ENCODE peak calls at places on chromosomes 16 and 17, in four cellular contexts. B is psoas muscle, F is endothelial cell, O is heart right ventricle. T is an unnamed sample.

GRCh38 chr16:56880176-56880575 is 15.2 kb downstream of the SLC12A3 start:
- DNase-seq in B (no peak), F (no peak), O (no peak), T (no peak)

GRCh38 chr16:80347900-80348299 is 192.9 kb upstream of the DYNLRB2 start:
- DNase-seq in B (no peak), F (no peak), O (peak; percentile 32), T (peak; percentile 80)

GRCh38 chr16:89633064-89633631 is 19.7 kb downstream of the DPEP1 start:
- DNase-seq in B (no peak), F (no peak), O (no peak), T (no peak)

GRCh38 chr17:49637050-49637449 is 40.8 kb downstream of the SPOP start:
- DNase-seq in B (no peak), F (no peak), O (no peak), T (no peak)

GRCh38 chr17:51585514-51586104 is 325.3 kb downstream of the UTP18 start:
- DNase-seq in B (no peak), F (peak; percentile 42), O (no peak), T (no peak)

GRCh38 chr16:88534731-88535141 is 35.5 kb upstream of the ZC3H18 start:
- DNase-seq in B (peak; percentile 67), F (no peak), O (no peak), T (no peak)

GRCh38 chr16:49696414-49697101 is 159.4 kb downstream of the ZNF423 start:
- DNase-seq in B (no peak), F (peak; percentile 26), O (no peak), T (no peak)

GRCh38 chr16:81889896-81890634 is 111.0 kb downstream of the PLCG2 start:
- DNase-seq in B (no peak), F (peak; percentile 73), O (peak; percentile 45), T (no peak)

GRCh38 chr17:62746941-62747340 is 61.2 kb downstream of the MARCHF10 start:
- DNase-seq in B (no peak), F (no peak), O (no peak), T (no peak)

GRCh38 chr17:48755346-48755745 is 26.8 kb upstream of the HOXB13 start:
- DNase-seq in B (no peak), F (no peak), O (no peak), T (no peak)

GRCh38 chr17:34465756-34466155 is 102.7 kb upstream of the CCL1 start:
- DNase-seq in B (no peak), F (no peak), O (no peak), T (no peak)

GRCh38 chr16:48444574-48444973 is 59.4 kb upstream of the SIAH1 start:
- DNase-seq in B (peak; percentile 47), F (no peak), O (peak; percentile 31), T (no peak)

GRCh38 chr16:89172901-89173628 is 1.5 kb downstream of the CDH15 start:
- DNase-seq in B (no peak), F (no peak), O (no peak), T (no peak)

GRCh38 chr17:40547079-40547784 is 18.0 kb downstream of the CCR7 start:
- DNase-seq in B (no peak), F (no peak), O (no peak), T (no peak)

GRCh38 chr16:66121466-66121865 is 245.0 kb upstream of the CDH5 start:
- DNase-seq in B (no peak), F (no peak), O (no peak), T (no peak)

GRCh38 chr17:40633871-40634270 is 13.7 kb downstream of the SMARCE1 start:
- DNase-seq in B (no peak), F (no peak), O (no peak), T (no peak)

GRCh38 chr17:27573971-27574525 is 56.9 kb upstream of the LGALS9 start:
- DNase-seq in B (no peak), F (no peak), O (no peak), T (no peak)

GRCh38 chr16:55480228-55480655 is 1.2 kb downstream of the MMP2 start:
- DNase-seq in B (peak; percentile 90), F (peak; percentile 41), O (peak; percentile 84), T (peak; percentile 91)

GRCh38 chr16:89037261-89038152 is 56.1 kb upstream of the ACSF3 start:
- DNase-seq in B (peak; percentile 14), F (peak; percentile 83), O (peak; percentile 26), T (no peak)

GRCh38 chr16:58638148-58639036 is 8.8 kb upstream of the CNOT1 start:
- DNase-seq in B (peak; percentile 31), F (peak; percentile 12), O (peak; percentile 14), T (no peak)

GRCh38 chr17:78828470-78829185 is 12.0 kb downstream of the USP36 start:
- DNase-seq in B (no peak), F (no peak), O (no peak), T (no peak)

GRCh38 chr17:44766409-44767038 is 7.7 kb downstream of the ADAM11 start:
- DNase-seq in B (no peak), F (no peak), O (no peak), T (peak; percentile 79)

GRCh38 chr17:55576237-55576998 is 65.2 kb upstream of the SMIM36 start:
- DNase-seq in B (peak; percentile 34), F (no peak), O (peak; percentile 36), T (no peak)

GRCh38 chr16:11140466-11140865 is 115.5 kb downstream of the SOCS1 start:
- DNase-seq in B (no peak), F (no peak), O (no peak), T (no peak)

GRCh38 chr17:81909966-81910839 is 996 bp downstream of the PCYT2 start:
- DNase-seq in B (no peak), F (no peak), O (no peak), T (no peak)

GRCh38 chr17:63446981-63447687 is 1.0 kb upstream of the CYB561 start:
- DNase-seq in B (no peak), F (peak; percentile 77), O (peak; percentile 61), T (no peak)

GRCh38 chr16:73068546-73069401 is 20.8 kb upstream of the ZFHX3 start:
- DNase-seq in B (peak; percentile 84), F (no peak), O (peak; percentile 79), T (peak; percentile 90)

GRCh38 chr17:78419970-78420820 is 41.7 kb downstream of the PGS1 start:
- DNase-seq in B (no peak), F (no peak), O (no peak), T (no peak)

GRCh38 chr17:46862949-46863348 is 11.6 kb downstream of the WNT9B start:
- DNase-seq in B (no peak), F (no peak), O (no peak), T (no peak)

GRCh38 chr17:16286947-16287562 is 66.2 kb downstream of the CENPV start:
- DNase-seq in B (peak; percentile 19), F (no peak), O (peak; percentile 10), T (no peak)

GRCh38 chr16:71570143-71570542 is 6.7 kb downstream of the TAT start:
- DNase-seq in B (no peak), F (no peak), O (no peak), T (no peak)

GRCh38 chr16:50068550-50068949 is 2.8 kb downstream of the HEATR3 start:
- DNase-seq in B (no peak), F (no peak), O (no peak), T (no peak)

GRCh38 chr17:42273474-42274272 is 2.5 kb downstream of the STAT5B start:
- DNase-seq in B (no peak), F (no peak), O (no peak), T (no peak)

GRCh38 chr17:78226752-78227454 is 4.5 kb upstream of the TMEM235 start:
- DNase-seq in B (no peak), F (no peak), O (no peak), T (no peak)

GRCh38 chr16:57131351-57131970 is 39.1 kb downstream of the CPNE2 start:
- DNase-seq in B (no peak), F (no peak), O (no peak), T (no peak)

GRCh38 chr17:9900744-9901143 is 4.3 kb downstream of the RCVRN start:
- DNase-seq in B (no peak), F (no peak), O (no peak), T (no peak)

GRCh38 chr16:88319116-88319965 is 63.4 kb upstream of the ZNF469 start:
- DNase-seq in B (no peak), F (no peak), O (no peak), T (no peak)

GRCh38 chr17:17928422-17929386 is 43.5 kb downstream of the TOM1L2 start:
- DNase-seq in B (no peak), F (no peak), O (no peak), T (no peak)
- TF ChIP-seq CTCF in B (no peak), F (no peak), O (no peak), T (no peak)

GRCh38 chr17:76585649-76586593 is at the start of gene ST6GALNAC2:
- DNase-seq in B (peak; percentile 73), F (peak; percentile 49), O (peak; percentile 45), T (peak; percentile 87)
- TF ChIP-seq CTCF in B (peak; percentile 53), F (no peak), O (peak; percentile 25), T (peak; percentile 28)

DNA sequence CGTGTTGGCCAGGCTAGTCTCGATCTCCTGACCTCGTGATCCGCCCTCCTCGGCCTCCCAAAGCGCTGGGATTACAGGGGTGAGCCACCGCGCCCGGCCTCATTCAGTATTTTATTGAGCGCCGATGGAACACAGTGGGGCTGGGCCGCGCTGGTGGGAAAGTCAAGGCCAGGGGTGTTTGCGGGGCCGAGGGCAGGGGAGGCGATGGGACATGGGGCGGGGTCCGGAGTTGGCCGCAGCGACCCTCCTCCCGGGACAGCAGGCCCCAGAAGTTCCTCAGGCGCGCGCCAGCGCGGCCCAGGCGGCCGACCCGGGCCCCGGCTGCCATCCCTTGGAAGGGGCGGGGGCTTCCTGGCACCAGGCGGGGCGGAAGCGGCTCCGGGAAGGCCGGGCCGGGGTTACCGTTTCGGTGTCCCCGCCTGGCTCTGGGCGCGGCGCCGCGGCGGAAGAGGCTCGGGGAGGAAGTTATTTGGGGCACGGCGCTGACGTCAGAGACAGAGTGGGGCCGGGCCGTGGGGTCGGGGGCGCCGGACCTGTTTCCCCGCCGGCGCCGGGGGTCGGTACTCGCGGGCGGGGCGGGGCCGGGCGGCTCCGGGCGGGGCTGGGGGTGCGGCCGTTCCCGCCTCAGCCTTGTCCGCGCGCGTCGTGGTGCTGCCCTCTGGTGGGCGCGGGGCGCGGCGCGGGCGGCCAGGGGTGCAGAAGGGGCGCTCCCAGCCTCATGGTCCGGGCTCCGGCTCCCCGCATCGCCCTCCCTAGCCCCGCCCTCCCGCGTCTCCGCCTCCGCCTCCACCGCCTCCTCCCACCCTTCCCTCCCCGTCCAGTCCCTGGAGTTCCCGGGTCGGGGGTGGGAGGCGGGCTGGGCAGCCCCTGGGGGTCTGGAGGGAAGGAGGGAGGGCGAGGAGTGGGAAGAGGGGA is 952 bp upstream of the PRSS27 start:
- DNase-seq in B (peak; percentile 86), F (peak; percentile 82), O (peak; percentile 77), T (peak; percentile 95)
- TF ChIP-seq CTCF in B (peak; percentile 87), F (peak; percentile 87), O (peak; percentile 57), T (peak; percentile 84)

GRCh38 chr17:74408830-74409229 is 23.1 kb upstream of the GPRC5C start:
- DNase-seq in B (no peak), F (no peak), O (no peak), T (no peak)

GRCh38 chr17:74407384-74407783 is 24.5 kb upstream of the GPRC5C start:
- DNase-seq in B (peak; percentile 34), F (no peak), O (no peak), T (no peak)

GRCh38 chr17:74404802-74405201 is 27.1 kb upstream of the GPRC5C start:
- DNase-seq in B (no peak), F (no peak), O (no peak), T (no peak)

GRCh38 chr17:74410001-74410443 is 21.9 kb upstream of the GPRC5C start:
- DNase-seq in B (no peak), F (no peak), O (no peak), T (no peak)

DNA sequence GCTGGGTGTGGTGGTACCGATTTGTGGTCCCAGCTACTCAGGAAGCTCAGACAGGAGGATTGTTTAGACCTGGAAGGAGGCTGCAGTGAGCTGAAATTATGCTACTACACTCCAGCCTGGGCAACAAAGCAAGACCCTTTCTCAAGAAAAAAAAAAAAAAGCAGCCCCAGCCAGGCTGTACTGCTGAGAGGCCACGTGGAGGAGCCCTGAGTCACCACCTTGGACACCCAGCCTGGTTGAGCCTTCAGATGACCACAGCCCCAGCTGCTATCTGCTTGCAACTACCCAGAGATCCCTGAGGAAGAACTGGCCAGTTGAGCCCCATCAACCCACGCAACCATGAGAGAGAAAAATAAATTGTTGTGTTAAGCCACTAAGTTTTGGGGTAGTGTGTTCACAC is 23.6 kb upstream of the GPRC5C start:
- DNase-seq in B (peak; percentile 33), F (no peak), O (no peak), T (no peak)
- TF ChIP-seq CTCF in B (no peak), F (no peak), O (no peak), T (no peak)